ENCODE peak calls at places on chromosomes 2 and 18, in four cellular contexts. One of them, this sample, is unnamed.

GRCh38 chr18:5476961-5477800 is 66.6 kb downstream of the EPB41L3 start:
- DNase-seq in cardiac muscle cell: no peak
- DNase-seq in Peyer's patch: no peak
- DNase-seq in WTC11: no peak
- DNase-seq in this sample: no peak

GRCh38 chr2:70084973-70085710 is 2.1 kb upstream of the PCBP1 start:
- DNase-seq in Peyer's patch: peak
- DNase-seq in WTC11: peak
- DNase-seq in cardiac muscle cell: no peak
- DNase-seq in this sample: peak

GRCh38 chr18:74331404-74331803 is 15.8 kb downstream of the C18orf63 start:
- DNase-seq in Peyer's patch: no peak
- DNase-seq in cardiac muscle cell: peak
- DNase-seq in WTC11: no peak
- DNase-seq in this sample: no peak

GRCh38 chr2:241676665-241677064 is 9.9 kb downstream of the DTYMK start:
- DNase-seq in WTC11: no peak
- DNase-seq in Peyer's patch: no peak
- DNase-seq in cardiac muscle cell: no peak
- DNase-seq in this sample: no peak

GRCh38 chr18:12246849-12247808 is 7.0 kb upstream of the CIDEA start:
- DNase-seq in WTC11: peak
- DNase-seq in cardiac muscle cell: peak
- DNase-seq in Peyer's patch: no peak
- DNase-seq in this sample: no peak

GRCh38 chr2:158486970-158487325 is 30.2 kb downstream of the PKP4 start:
- DNase-seq in WTC11: no peak
- DNase-seq in Peyer's patch: no peak
- DNase-seq in cardiac muscle cell: no peak
- DNase-seq in this sample: no peak

GRCh38 chr2:9249036-9249800 is 42.6 kb downstream of the ASAP2 start:
- DNase-seq in cardiac muscle cell: no peak
- DNase-seq in WTC11: no peak
- DNase-seq in Peyer's patch: no peak
- DNase-seq in this sample: no peak

GRCh38 chr2:216362730-216363129 is 9.6 kb downstream of the MARCHF4 start:
- DNase-seq in cardiac muscle cell: peak
- DNase-seq in WTC11: no peak
- DNase-seq in Peyer's patch: no peak
- DNase-seq in this sample: no peak

GRCh38 chr18:13374468-13375301 is 156.1 kb downstream of the LDLRAD4 start:
- DNase-seq in Peyer's patch: no peak
- DNase-seq in WTC11: no peak
- DNase-seq in cardiac muscle cell: no peak
- DNase-seq in this sample: no peak

GRCh38 chr2:102436284-102436683 is 13.3 kb downstream of the IL18RAP start:
- DNase-seq in WTC11: no peak
- DNase-seq in Peyer's patch: no peak
- DNase-seq in cardiac muscle cell: no peak
- DNase-seq in this sample: no peak

GRCh38 chr2:139165599-139165998 is 385.4 kb upstream of the NXPH2 start:
- DNase-seq in WTC11: no peak
- DNase-seq in Peyer's patch: no peak
- DNase-seq in cardiac muscle cell: no peak
- DNase-seq in this sample: no peak

GRCh38 chr2:14634885-14635871 is 2.7 kb downstream of the LRATD1 start:
- DNase-seq in Peyer's patch: peak
- DNase-seq in cardiac muscle cell: peak
- DNase-seq in WTC11: peak
- DNase-seq in this sample: peak
- TF ChIP-seq CTCF in Peyer's patch: no peak
- TF ChIP-seq CTCF in cardiac muscle cell: no peak
- TF ChIP-seq CTCF in WTC11: no peak
- TF ChIP-seq CTCF in this sample: no peak

DNA sequence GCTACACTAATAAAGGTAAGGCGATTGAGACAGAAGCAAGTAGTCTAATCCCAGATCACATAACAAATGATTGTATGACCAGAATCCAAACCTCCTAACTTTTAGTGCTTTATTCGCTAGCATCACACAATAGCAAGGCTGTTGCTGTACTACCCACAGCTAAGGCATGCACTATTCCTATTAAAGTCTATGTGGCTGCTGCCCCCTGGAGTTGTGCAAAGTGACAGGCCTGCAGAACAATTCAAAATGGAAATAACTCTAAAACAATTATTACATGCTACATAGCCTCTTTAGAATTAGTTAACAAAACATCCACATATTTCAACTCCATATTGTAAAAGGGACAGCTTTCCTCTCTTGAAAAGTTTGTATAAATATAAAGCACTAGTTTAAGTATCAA is 6.0 kb downstream of the ERBB4 start:
- DNase-seq in WTC11: no peak
- DNase-seq in cardiac muscle cell: no peak
- DNase-seq in Peyer's patch: no peak
- DNase-seq in this sample: no peak
- TF ChIP-seq CTCF in WTC11: no peak
- TF ChIP-seq CTCF in cardiac muscle cell: no peak
- TF ChIP-seq CTCF in Peyer's patch: no peak
- TF ChIP-seq CTCF in this sample: no peak

GRCh38 chr2:183248866-183249567 is 124.8 kb downstream of the NUP35 start:
- DNase-seq in cardiac muscle cell: peak
- DNase-seq in WTC11: no peak
- DNase-seq in Peyer's patch: no peak
- DNase-seq in this sample: peak
- TF ChIP-seq CTCF in cardiac muscle cell: peak
- TF ChIP-seq CTCF in WTC11: peak
- TF ChIP-seq CTCF in Peyer's patch: peak
- TF ChIP-seq CTCF in this sample: peak

DNA sequence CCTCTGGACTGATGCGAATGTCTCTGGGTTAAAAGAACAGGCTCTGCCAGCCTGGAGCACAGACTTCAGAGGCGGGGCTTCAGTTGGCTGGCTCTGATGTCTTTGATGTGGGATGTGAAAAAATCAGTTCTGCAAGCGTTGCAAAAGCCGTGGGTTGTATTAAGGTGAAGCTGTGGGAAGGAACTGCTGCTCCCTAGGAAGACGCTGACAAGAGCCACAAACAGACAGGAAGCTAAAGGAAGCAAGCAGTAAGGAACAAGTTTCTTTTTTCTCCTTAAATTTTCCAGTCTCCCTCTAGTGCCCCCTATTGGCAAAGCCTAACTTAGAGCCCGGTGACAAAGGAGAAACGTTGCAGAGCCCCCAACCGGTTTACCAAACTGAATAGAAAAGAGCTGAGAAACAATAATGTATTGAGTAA is 239.0 kb downstream of the CCDC178 start:
- DNase-seq in cardiac muscle cell: peak
- DNase-seq in WTC11: peak
- DNase-seq in Peyer's patch: no peak
- DNase-seq in this sample: no peak
- TF ChIP-seq CTCF in cardiac muscle cell: peak
- TF ChIP-seq CTCF in WTC11: peak
- TF ChIP-seq CTCF in Peyer's patch: peak
- TF ChIP-seq CTCF in this sample: no peak

GRCh38 chr2:235572592-235572991 is 78.7 kb downstream of the AGAP1 start:
- DNase-seq in WTC11: no peak
- DNase-seq in Peyer's patch: no peak
- DNase-seq in cardiac muscle cell: no peak
- DNase-seq in this sample: no peak
- TF ChIP-seq CTCF in WTC11: no peak
- TF ChIP-seq CTCF in Peyer's patch: no peak
- TF ChIP-seq CTCF in cardiac muscle cell: no peak
- TF ChIP-seq CTCF in this sample: no peak

DNA sequence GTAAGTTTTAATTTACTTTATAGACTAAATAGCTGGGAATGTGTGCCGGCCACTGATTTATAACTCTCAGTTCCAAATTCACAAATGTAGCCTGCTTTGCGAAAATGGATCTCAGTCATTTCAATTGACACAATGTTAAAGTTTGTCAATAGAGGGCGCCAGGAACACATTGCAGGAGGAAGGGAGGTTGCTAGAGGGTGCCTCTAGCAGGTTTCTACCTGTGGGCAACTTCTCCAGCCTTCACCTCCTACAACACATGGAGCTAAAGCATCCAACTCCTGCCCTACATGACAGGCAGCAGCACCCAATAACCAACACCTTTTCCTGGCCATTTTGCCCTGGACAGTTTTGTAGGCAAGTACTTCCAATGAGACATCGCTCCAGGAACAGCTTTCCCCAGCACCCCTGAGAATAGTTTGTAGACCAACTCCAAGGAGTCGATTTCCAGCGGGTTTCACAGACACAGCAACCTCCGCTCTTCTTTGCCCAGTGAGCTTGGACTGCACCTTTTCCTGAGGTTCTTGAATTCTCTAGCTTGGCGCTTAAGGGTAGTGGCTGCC is 784.8 kb upstream of the CDH2 start:
- DNase-seq in cardiac muscle cell: peak
- DNase-seq in Peyer's patch: no peak
- DNase-seq in WTC11: peak
- DNase-seq in this sample: no peak
- TF ChIP-seq CTCF in cardiac muscle cell: peak
- TF ChIP-seq CTCF in Peyer's patch: no peak
- TF ChIP-seq CTCF in WTC11: peak
- TF ChIP-seq CTCF in this sample: no peak

GRCh38 chr2:175004980-175005832 is at the start of gene CHN1:
- DNase-seq in WTC11: peak
- DNase-seq in Peyer's patch: peak
- DNase-seq in cardiac muscle cell: peak
- DNase-seq in this sample: peak
- TF ChIP-seq CTCF in WTC11: no peak
- TF ChIP-seq CTCF in Peyer's patch: no peak
- TF ChIP-seq CTCF in cardiac muscle cell: peak
- TF ChIP-seq CTCF in this sample: no peak

DNA sequence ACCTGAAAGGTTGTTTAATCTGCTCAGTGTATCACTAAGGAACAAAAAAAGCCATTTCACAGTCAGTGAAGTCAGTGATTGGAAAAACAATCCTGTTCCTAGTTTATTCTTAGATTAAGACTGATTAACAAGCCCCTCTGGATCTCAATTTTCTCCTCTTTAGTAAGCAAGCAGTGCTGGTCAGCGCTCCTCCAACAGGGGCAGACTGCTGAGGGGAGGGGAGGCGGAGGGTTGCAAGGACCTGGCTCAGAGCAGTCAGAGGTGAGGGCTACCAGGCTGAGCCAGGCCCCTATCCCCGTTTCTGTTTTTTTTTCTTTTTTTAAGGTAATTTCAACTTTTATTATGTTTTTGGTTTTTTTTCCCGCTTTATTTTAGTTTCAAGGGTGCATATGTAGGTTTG is 24.7 kb upstream of the KCNS3 start:
- DNase-seq in Peyer's patch: no peak
- DNase-seq in cardiac muscle cell: peak
- DNase-seq in WTC11: peak
- DNase-seq in this sample: no peak
- TF ChIP-seq CTCF in Peyer's patch: no peak
- TF ChIP-seq CTCF in cardiac muscle cell: no peak
- TF ChIP-seq CTCF in WTC11: no peak
- TF ChIP-seq CTCF in this sample: no peak

GRCh38 chr2:208489687-208490086 is 83.1 kb downstream of the PTH2R start:
- DNase-seq in cardiac muscle cell: no peak
- DNase-seq in Peyer's patch: no peak
- DNase-seq in WTC11: no peak
- DNase-seq in this sample: no peak
- TF ChIP-seq CTCF in cardiac muscle cell: no peak
- TF ChIP-seq CTCF in Peyer's patch: no peak
- TF ChIP-seq CTCF in WTC11: no peak
- TF ChIP-seq CTCF in this sample: no peak